ENCODE peak calls at places on chromosomes 1 and 21, in eight cellular contexts. D, J, Q, S, T, L, V and H are unnamed samples.

GRCh38 chr1:166839600-166840308 is 479 bp downstream of the POGK start:
- DNase-seq in S (peak), D (peak), V (peak), L (peak), Q (peak), T (no peak), J (no peak), H (peak)

GRCh38 chr21:46570119-46570518 is 34.8 kb downstream of the S100B start:
- DNase-seq in L (no peak), S (no peak), V (no peak), T (no peak), J (no peak), D (no peak), Q (no peak), H (no peak)

GRCh38 chr1:55049914-55050278 is 10.5 kb downstream of the PCSK9 start:
- DNase-seq in V (no peak), J (no peak), S (no peak), Q (peak), L (no peak), D (no peak), T (no peak), H (no peak)

GRCh38 chr1:21165632-21166031 is 11.1 kb downstream of the EIF4G3 start:
- DNase-seq in V (no peak), J (no peak), Q (no peak), S (peak), D (no peak), T (no peak), L (no peak), H (no peak)

GRCh38 chr1:40344597-40344996 is 27.5 kb upstream of the COL9A2 start:
- DNase-seq in S (peak), L (no peak), V (peak), D (peak), J (no peak), Q (no peak), T (no peak), H (peak)

GRCh38 chr1:94025383-94026340 is 95.3 kb downstream of the ABCA4 start:
- DNase-seq in L (peak), J (no peak), T (no peak), D (peak), V (peak), Q (peak), S (peak), H (peak)

GRCh38 chr1:212483154-212483505 is 50.4 kb downstream of the NENF start:
- DNase-seq in V (no peak), D (no peak), Q (no peak), L (no peak), T (no peak), S (no peak), J (no peak), H (no peak)

GRCh38 chr1:4636644-4637380 is 17.6 kb upstream of the AJAP1 start:
- DNase-seq in S (no peak), L (no peak), J (no peak), V (no peak), Q (no peak), T (no peak), D (no peak), H (no peak)

GRCh38 chr1:235022341-235023196 is 106.1 kb downstream of the TOMM20 start:
- DNase-seq in D (no peak), Q (no peak), T (no peak), J (no peak), S (no peak), L (no peak), V (no peak), H (no peak)

GRCh38 chr1:94619731-94620130 is 78.2 kb upstream of the F3 start:
- DNase-seq in S (no peak), Q (no peak), J (no peak), T (no peak), L (no peak), D (no peak), V (no peak), H (no peak)

GRCh38 chr1:46188295-46189030 is 9.8 kb downstream of the POMGNT1 start:
- DNase-seq in S (no peak), T (no peak), L (no peak), Q (no peak), V (no peak), D (no peak), J (no peak), H (no peak)

GRCh38 chr1:15736035-15736665 is at the start of gene SLC25A34:
- DNase-seq in V (no peak), T (no peak), S (no peak), J (no peak), L (no peak), Q (no peak), D (no peak), H (no peak)

GRCh38 chr1:17866451-17867029 is 111.4 kb downstream of the ACTL8 start:
- DNase-seq in J (no peak), Q (no peak), D (no peak), T (no peak), L (no peak), V (no peak), S (no peak), H (peak)

GRCh38 chr1:119968601-119969000 is 72.3 kb upstream of the ADAM30 start:
- DNase-seq in T (no peak), L (no peak), V (no peak), S (no peak), Q (no peak), J (no peak), D (no peak), H (no peak)

GRCh38 chr1:178933709-178934573 is 63.1 kb upstream of the ANGPTL1 start:
- DNase-seq in J (no peak), Q (no peak), L (no peak), D (no peak), T (no peak), V (no peak), S (peak), H (no peak)

GRCh38 chr21:38861989-38862683 is 56.4 kb downstream of the ETS2 start:
- DNase-seq in T (peak), D (no peak), L (no peak), V (no peak), S (peak), Q (no peak), J (no peak), H (no peak)